ENCODE peak calls at places on chromosomes 2 and 18, in eight cellular contexts. C is aorta, N is HCT116, E is right cardiac atrium, U is tibial nerve, B is GM23338, Z is neural progenitor cell, J is upper lobe of right lung. O is an unnamed sample. For H3K4me1, the result is how much of the 10 kb centered on the place peaks cover.

GRCh38 chr18:75500510-75500909 is 73.0 kb upstream of the SMIM21 start:
- DNase-seq in C (no peak), N (no peak), E (no peak), U (no peak), B (no peak), Z (no peak), J (no peak), O (no peak)

GRCh38 chr18:42514522-42514921 is 559.5 kb downstream of the PIK3C3 start:
- DNase-seq in C (no peak), N (no peak), E (no peak), U (no peak), B (no peak), Z (no peak), J (no peak), O (no peak)

GRCh38 chr2:237689569-237690131 is 62.3 kb downstream of the LRRFIP1 start:
- DNase-seq in C (peak), N (no peak), E (peak), U (no peak), B (no peak), Z (no peak), J (peak), O (no peak)

GRCh38 chr2:54310961-54311360 is 54.9 kb upstream of the TSPYL6 start:
- DNase-seq in C (no peak), N (no peak), E (no peak), U (no peak), B (no peak), Z (no peak), J (no peak), O (no peak)

GRCh38 chr18:47184419-47185050 is 8.4 kb upstream of the IER3IP1 start:
- DNase-seq in C (no peak), N (peak), E (no peak), U (peak), B (peak), Z (peak), J (peak), O (no peak)

GRCh38 chr2:176188218-176188968 is at the start of gene HOXD1:
- DNase-seq in C (peak), N (no peak), E (peak), U (no peak), B (peak), Z (peak), J (peak), O (no peak)

GRCh38 chr2:105329561-105330495 is at the start of gene TGFBRAP1:
- DNase-seq in C (peak), N (no peak), E (peak), U (no peak), B (peak), Z (peak), J (peak), O (peak)

GRCh38 chr18:23539298-23539697 is 36.0 kb downstream of the RMC1 start:
- DNase-seq in C (no peak), N (no peak), E (no peak), U (no peak), B (no peak), Z (no peak), J (no peak), O (no peak)

GRCh38 chr18:63994783-63995399 is 25.0 kb downstream of the SERPINB8 start:
- DNase-seq in C (peak), N (peak), E (peak), U (peak), B (peak), Z (peak), J (no peak), O (no peak)

GRCh38 chr2:163465440-163465839 is 270.4 kb downstream of the FIGN start:
- DNase-seq in C (no peak), N (no peak), E (no peak), U (no peak), B (no peak), Z (no peak), J (no peak), O (no peak)

GRCh38 chr2:39567507-39567906 is 98.2 kb upstream of the TMEM178A start:
- DNase-seq in C (no peak), N (no peak), E (no peak), U (no peak), B (no peak), Z (no peak), J (no peak), O (no peak)

GRCh38 chr2:45889053-45889452 is 237.6 kb downstream of the PRKCE start:
- DNase-seq in C (no peak), N (no peak), E (peak), U (peak), B (peak), Z (peak), J (no peak), O (peak)

GRCh38 chr2:45612265-45612664 is 1.2 kb upstream of the SRBD1 start:
- DNase-seq in C (no peak), N (no peak), E (no peak), U (no peak), B (no peak), Z (no peak), J (no peak), O (no peak)

DNA sequence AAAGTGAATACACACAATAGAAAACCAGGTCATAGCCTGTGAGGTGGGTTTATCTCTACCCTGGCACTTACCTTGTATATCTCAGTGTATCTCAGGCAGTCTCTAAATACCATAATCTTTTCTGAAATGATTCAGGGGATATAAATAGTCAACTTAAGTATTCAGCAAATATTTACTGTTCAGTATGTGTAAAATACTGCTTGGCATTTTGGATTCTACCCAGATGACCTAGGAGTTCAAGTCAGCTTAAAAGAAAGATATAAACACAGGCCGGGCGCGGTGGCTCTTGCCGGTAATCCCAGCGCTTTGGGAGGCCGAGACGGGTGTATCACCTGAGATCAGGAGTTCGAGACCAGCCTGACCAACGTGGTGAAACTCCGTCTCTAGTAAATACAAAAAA is 23.8 kb downstream of the GRHL1 start:
- DNase-seq in C (no peak), N (no peak), E (no peak), U (no peak), B (no peak), Z (no peak), J (no peak), O (no peak)
- H3K4me1 ChIP-seq in C (under half), N (under half), E (under half), U (under half), B (under half), Z (under half), J (under half), O (under half)

DNA sequence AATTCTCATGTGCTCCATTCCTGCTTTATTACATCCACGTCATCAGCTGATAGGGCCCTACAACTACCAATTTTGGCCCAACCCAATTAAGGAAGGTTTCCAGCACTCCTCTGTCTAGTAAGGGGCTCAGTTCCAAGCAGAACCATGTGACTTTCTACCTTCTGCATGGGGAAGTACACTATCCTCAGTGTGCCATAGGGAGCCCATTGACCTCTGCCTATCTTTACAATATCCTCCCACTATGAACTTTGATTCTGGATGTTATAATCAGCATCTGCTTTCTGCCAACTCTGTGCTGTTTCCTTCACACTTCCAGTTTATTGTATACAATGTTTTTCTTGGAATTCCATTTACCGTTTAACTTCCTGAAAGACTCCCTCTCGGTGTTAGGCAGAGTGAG is 53.9 kb upstream of the GCFC2 start:
- DNase-seq in C (no peak), N (no peak), E (no peak), U (no peak), B (no peak), Z (no peak), J (no peak), O (no peak)
- H3K27ac ChIP-seq in C (no peak), N (no peak), E (no peak), U (no peak), B (no peak), Z (no peak), J (no peak), O (no peak)

DNA sequence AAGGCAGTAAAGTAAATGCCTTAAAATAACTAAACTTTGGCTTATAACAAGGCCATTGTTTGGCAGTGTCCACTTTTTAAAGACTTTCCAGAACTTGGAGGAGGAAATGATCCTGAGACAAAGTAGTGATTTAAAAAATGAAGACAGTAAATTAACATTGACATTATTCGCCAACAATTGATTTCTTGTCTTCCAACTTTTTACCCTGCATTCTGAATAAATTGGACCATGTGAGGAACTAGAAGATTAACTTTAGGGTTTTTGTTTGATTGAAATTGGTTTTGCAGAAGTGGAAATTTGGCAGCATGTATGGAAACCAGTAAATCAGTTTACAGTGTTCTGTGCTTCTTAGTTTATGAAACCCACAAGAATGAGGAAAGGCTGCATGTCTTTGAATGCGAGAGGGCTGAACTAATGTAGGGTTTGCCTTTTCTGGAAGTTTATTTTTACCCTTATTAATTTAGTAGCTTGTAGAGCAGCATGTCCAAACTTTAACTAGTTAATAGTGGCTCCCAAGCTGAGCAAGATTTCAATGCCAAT is 50.3 kb downstream of the LDLRAD4 start:
- DNase-seq in C (no peak), N (no peak), E (no peak), U (no peak), B (no peak), Z (no peak), J (no peak), O (no peak)
- H3K4me1 ChIP-seq in C (under half), N (under half), E (under half), U (under half), B (under half), Z (under half), J (under half), O (half or more)

DNA sequence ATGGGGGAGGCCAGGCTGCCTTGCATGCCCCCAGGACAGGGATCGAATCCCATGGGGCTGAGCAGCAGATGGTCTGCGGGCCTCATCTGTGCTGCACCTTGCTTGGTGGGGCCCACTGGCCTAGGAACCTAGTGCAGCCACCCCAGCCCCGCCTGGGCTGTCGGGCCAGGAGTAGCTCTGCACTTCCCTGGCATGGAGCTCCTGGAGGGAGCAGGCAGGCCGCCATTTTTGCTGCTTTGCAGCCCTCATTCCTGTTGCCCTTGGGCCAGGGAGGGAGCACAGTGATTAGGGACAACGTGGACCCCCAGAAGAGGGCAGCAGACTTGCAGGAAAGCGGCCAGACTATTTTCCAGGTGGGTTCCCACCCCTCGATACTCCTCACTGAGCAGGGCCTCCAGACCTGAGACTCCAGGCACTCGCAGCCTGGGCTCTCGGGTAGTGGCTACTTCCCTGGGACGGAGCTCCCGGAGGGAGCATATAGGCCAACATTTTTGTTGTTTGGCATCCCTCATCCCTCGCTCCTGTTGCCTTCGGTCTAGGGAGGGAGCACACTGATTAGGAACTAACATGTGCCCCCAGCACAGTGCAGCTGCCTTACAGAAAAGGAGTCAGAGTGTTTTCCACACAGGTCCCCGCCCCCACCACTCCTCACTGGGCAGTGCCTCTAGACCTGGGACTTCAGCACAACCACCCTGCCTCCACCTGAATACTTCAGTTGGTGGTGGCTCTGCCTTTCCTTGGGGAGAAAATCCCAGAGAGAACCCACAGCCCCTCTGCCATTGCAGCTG is 99.5 kb downstream of the MAIP1 start:
- DNase-seq in C (no peak), N (peak), E (no peak), U (no peak), B (peak), Z (peak), J (no peak), O (no peak)
- H3K27ac ChIP-seq in C (no peak), N (no peak), E (no peak), U (no peak), B (no peak), Z (no peak), J (no peak), O (no peak)

GRCh38 chr2:216603884-216604245 is 29.4 kb upstream of the IGFBP2 start:
- DNase-seq in C (no peak), N (no peak), E (no peak), U (no peak), B (no peak), Z (no peak), J (no peak), O (no peak)
- H3K4me1 ChIP-seq in C (under half), N (under half), E (under half), U (under half), B (under half), Z (under half), J (under half), O (under half)

GRCh38 chr2:84873350-84873749 is 7.5 kb downstream of the TRABD2A start:
- DNase-seq in C (no peak), N (no peak), E (no peak), U (no peak), B (no peak), Z (no peak), J (no peak), O (no peak)

GRCh38 chr2:84878459-84878858 is 2.4 kb downstream of the TRABD2A start:
- DNase-seq in C (no peak), N (no peak), E (no peak), U (no peak), B (no peak), Z (no peak), J (no peak), O (no peak)

GRCh38 chr2:84874381-84875212 is 6.3 kb downstream of the TRABD2A start:
- DNase-seq in C (no peak), N (no peak), E (no peak), U (no peak), B (no peak), Z (no peak), J (no peak), O (no peak)

GRCh38 chr2:84876369-84876768 is 4.5 kb downstream of the TRABD2A start:
- DNase-seq in C (no peak), N (no peak), E (no peak), U (no peak), B (no peak), Z (no peak), J (no peak), O (no peak)

DNA sequence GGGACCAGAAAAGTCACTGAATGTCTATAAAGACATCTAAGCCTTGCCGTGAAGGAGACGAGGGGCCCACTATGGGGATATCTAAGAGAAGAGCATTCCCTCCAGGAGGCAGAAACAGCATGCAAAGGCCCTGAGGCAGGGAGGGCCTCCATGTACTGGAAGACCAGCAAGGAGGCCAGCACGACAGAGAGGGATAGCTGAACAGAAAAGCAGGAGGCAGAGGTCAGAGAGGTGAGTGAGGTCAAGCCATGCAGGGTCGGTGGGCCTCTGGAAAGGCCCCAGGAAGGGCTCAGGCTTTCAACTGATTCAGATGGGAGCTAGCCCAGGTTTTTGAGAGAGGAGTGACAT is 5.7 kb downstream of the TRABD2A start:
- DNase-seq in C (no peak), N (no peak), E (no peak), U (no peak), B (no peak), Z (no peak), J (no peak), O (no peak)
- H3K27ac ChIP-seq in C (no peak), N (no peak), E (no peak), U (no peak), B (no peak), Z (no peak), J (no peak), O (no peak)

GRCh38 chr2:189213226-189213625 is 33.7 kb upstream of the COL5A2 start:
- DNase-seq in C (no peak), N (no peak), E (no peak), U (no peak), B (no peak), Z (no peak), J (no peak), O (no peak)
- H3K4me1 ChIP-seq in C (under half), N (under half), E (under half), U (under half), B (half or more), Z (under half), J (under half), O (under half)

DNA sequence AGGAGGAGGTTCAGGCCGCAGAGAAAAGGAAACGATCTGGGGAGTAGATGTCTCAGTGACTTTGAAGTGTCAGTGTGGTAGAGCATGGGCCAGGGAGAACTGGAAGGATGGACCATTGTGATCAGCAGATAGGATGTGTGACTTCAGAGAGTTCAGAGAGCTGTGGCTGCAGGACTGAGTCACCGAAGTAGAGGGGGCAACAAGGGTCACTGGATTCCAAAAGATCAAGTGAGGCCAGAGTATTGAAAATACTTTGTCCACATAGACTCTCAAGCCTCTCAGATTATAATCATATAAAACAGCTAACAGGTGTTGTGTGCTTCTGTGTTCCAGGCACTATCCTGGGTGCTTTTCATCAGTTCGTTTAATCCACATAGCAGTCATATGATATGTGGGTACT is 99.4 kb downstream of the CRIM1 start:
- DNase-seq in C (no peak), N (no peak), E (no peak), U (no peak), B (no peak), Z (no peak), J (no peak), O (no peak)
- H3K27ac ChIP-seq in C (peak), N (no peak), E (no peak), U (no peak), B (no peak), Z (no peak), J (no peak), O (peak)

DNA sequence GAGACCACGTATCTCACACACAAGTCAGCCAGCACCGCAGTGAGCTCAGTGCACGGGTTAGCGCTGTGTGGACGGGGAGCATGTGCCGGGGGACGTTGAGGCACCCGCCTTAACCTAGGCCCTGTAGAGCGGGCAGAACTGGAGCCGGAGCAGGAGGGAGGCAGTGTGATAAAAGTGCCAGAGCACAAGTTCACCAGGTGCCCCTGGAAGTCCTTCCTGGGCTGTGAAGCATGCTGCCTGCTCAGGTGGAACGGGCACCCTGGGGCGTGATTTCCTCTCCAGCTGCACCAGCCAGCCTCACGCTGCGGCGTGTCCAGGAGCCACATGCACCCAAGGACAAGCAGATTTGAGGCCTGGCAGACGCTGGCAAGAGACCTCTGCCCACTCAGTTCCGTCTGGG is 50.3 kb downstream of the ITGB1BP1 start:
- DNase-seq in C (no peak), N (no peak), E (no peak), U (no peak), B (no peak), Z (no peak), J (peak), O (no peak)
- H3K4me1 ChIP-seq in C (under half), N (under half), E (under half), U (under half), B (under half), Z (under half), J (under half), O (under half)

O was measured in left ventricle myocardium inferior.